ENCODE peak calls at places on chromosome 4, in five cellular contexts. C is neuronal stem cell, O is IMR-90, R is H9, H is mesendoderm. J is an unnamed sample.

GRCh38 chr4:188624370-188624769 is 485.1 kb downstream of the TRIML1 start:
- DNase-seq in C (no peak), O (no peak), R (no peak), H (no peak), J (no peak)

GRCh38 chr4:10765386-10765785 is 80.8 kb upstream of the CLNK start:
- DNase-seq in C (no peak), O (no peak), R (no peak), H (no peak), J (peak)

GRCh38 chr4:159017323-159018036 is 85.4 kb upstream of the RAPGEF2 start:
- DNase-seq in C (no peak), O (no peak), R (no peak), H (no peak), J (no peak)

GRCh38 chr4:127410201-127410600 is 222.6 kb upstream of the INTU start:
- DNase-seq in C (no peak), O (no peak), R (no peak), H (no peak), J (no peak)

GRCh38 chr4:13329340-13329850 is 154.7 kb downstream of the RAB28 start:
- DNase-seq in C (no peak), O (no peak), R (no peak), H (no peak), J (no peak)

GRCh38 chr4:151013491-151013890 is 1.6 kb downstream of the LRBA start:
- DNase-seq in C (no peak), O (no peak), R (no peak), H (no peak), J (no peak)

GRCh38 chr4:61799794-61800193 is 599.7 kb downstream of the ADGRL3 start:
- DNase-seq in C (no peak), O (no peak), R (no peak), H (no peak), J (no peak)

GRCh38 chr4:7195138-7195510 is 2.8 kb downstream of the SORCS2 start:
- DNase-seq in C (no peak), O (no peak), R (peak), H (no peak), J (no peak)

GRCh38 chr4:152935661-152936445 is at the start of gene FHDC1:
- DNase-seq in C (peak), O (no peak), R (peak), H (peak), J (peak)

GRCh38 chr4:2910409-2910808 is 52.8 kb downstream of the NOP14 start:
- DNase-seq in C (no peak), O (no peak), R (no peak), H (peak), J (no peak)

GRCh38 chr4:114015444-114015899 is 36.0 kb upstream of the ARSJ start:
- DNase-seq in C (no peak), O (peak), R (no peak), H (no peak), J (no peak)

GRCh38 chr4:109263721-109264120 is 38.7 kb downstream of the COL25A1 start:
- DNase-seq in C (no peak), O (no peak), R (no peak), H (no peak), J (no peak)

GRCh38 chr4:58807843-58808605 is 1697.8 kb upstream of the IGFBP7 start:
- DNase-seq in C (no peak), O (no peak), R (no peak), H (no peak), J (peak)

GRCh38 chr4:123833156-123833555 is 436.6 kb downstream of the SPRY1 start:
- DNase-seq in C (no peak), O (peak), R (no peak), H (no peak), J (no peak)

DNA sequence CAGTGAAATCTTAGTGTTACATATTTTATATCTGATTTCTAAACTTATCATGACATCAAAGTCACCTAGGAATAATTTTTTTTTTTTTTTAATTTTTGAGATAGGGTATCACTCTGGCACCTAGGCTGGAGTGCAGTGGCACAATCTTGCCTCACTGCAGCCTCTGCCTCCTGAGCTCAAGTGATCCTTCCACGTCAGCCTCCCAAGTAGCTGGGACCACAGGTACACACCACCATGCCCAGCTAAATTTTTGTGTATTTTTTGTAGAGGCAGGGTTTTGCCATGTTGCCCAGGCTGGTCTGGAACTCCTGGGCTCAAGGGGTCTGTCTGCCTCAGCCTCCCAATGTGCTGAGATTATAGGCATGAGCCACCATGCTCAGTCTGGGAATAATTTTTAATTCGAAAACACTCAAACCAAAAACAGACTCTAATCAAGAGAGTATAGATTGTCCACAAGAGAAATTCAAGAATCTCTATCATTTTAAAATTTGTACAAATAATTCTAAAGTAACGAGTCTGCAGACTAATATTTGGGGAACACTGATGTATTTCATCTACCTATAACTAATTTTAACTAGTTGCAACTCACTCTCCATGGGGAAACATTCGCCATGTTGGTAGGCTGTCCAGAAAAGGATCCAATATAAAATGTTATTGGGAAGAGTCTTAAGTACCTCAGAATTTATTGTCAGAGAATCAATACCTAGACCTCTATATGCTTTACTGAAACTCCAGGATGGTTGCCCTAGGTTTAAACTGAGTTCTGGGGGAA is 3.4 kb downstream of the SLC7A11 start:
- DNase-seq in C (no peak), O (no peak), R (no peak), H (no peak), J (no peak)
- H4K8ac ChIP-seq in C (no peak), O (peak), R (no peak), H (no peak), J (no peak)

DNA sequence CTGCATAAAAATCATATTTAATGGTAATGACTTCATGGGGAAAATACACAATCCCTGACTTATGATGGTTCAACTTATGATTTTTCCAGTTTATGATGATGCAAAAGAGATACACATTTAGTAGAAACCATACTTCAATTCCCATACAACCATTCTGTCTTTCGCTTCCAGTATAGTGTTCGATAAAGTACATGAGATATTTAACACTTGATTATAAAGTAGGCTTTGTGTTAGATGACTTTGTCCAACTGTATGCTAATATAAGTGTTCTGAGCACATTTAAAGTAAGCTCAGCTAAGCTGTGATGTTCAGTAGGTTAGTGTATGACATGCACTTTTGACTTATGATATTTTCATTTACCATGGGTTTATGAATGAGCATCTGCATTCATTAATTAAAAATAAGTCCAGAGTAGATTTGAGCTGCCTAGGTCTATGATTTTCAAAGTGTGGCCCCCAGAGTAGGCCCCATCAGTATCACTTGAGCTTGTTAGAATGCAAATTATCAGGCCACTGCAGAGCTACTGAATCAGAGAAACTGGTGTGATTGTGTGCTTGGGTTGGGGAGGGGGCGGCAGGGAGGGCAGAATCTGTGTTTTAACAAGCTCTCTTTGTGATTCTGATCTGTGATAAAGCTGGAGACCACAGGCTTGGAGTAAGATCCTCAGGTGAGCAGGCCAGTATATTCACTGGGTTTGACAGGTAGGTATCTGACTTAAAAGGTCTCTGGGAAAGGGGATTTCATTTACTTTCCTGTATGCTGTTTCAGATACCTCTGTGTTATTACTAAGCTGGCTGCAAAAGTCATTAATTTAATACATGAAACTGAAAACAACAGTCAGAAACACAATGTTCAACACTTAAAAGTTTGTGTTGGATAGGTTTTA is 8.4 kb downstream of the ATP10D start:
- DNase-seq in C (no peak), O (no peak), R (no peak), H (no peak), J (no peak)
- H3K18ac ChIP-seq in C (no peak), O (no peak), R (no peak), H (no peak), J (no peak)

GRCh38 chr4:168589154-168589553 is 92.3 kb downstream of the PALLD start:
- DNase-seq in C (no peak), O (peak), R (no peak), H (no peak), J (peak)
- H4K8ac ChIP-seq in C (no peak), O (no peak), R (no peak), H (no peak), J (no peak)

GRCh38 chr4:70902577-70903281 is 560 bp downstream of the MOB1B start:
- DNase-seq in C (peak), O (peak), R (no peak), H (peak), J (no peak)
- H3K18ac ChIP-seq in C (peak), O (peak), R (no peak), H (peak), J (peak)

GRCh38 chr4:8746523-8747466 is 124.8 kb downstream of the HMX1 start:
- DNase-seq in C (no peak), O (no peak), R (peak), H (no peak), J (no peak)
- H4K8ac ChIP-seq in C (no peak), O (no peak), R (peak), H (no peak), J (no peak)

DNA sequence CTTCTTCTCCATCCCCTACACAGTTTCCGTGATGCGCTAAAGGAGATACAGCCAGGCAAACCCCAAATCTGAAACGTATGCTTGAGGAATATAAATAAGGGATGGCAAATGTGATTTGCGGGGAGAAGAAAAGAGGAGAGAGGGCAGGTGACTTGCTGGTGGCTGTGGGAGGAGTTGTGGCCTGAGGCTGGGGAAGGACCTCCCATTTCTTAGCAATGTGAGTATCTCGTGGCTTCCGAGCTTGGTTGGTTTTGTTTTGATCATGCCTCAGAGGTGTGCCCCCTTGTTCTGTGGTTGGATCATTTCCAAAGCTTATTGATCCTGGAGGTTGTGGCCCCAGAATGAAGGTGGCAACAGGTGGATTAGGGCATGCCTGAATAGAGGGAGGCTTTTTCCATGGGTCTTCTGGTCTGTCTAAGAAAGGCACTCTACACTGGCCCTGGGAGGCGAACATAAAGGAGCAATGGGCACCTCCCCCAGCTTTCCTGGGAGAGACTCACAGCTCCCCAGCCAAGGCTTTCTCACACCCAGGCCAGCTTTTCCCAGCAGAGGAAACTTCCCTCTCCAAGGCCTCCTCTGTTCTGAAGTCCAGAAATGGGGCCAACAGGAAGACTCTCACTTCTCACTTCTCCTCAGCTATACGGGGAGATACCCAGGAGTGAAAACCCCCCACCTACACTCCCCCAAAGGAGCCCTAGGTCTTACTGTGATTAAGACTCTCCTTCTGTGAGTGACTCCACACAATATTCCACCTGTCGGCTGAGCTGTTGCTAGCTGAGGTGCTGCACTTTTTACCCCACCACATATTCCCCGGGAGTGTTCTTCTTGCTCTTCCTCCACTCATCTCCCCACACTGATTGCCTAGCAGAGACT is 40.0 kb downstream of the C4orf51 start:
- DNase-seq in C (no peak), O (no peak), R (no peak), H (no peak), J (no peak)
- H3K18ac ChIP-seq in C (peak), O (no peak), R (no peak), H (peak), J (no peak)

GRCh38 chr4:8278009-8278395 is 8.4 kb downstream of the HTRA3 start:
- DNase-seq in C (no peak), O (peak), R (no peak), H (no peak), J (no peak)
- H4K8ac ChIP-seq in C (no peak), O (peak), R (no peak), H (no peak), J (no peak)

DNA sequence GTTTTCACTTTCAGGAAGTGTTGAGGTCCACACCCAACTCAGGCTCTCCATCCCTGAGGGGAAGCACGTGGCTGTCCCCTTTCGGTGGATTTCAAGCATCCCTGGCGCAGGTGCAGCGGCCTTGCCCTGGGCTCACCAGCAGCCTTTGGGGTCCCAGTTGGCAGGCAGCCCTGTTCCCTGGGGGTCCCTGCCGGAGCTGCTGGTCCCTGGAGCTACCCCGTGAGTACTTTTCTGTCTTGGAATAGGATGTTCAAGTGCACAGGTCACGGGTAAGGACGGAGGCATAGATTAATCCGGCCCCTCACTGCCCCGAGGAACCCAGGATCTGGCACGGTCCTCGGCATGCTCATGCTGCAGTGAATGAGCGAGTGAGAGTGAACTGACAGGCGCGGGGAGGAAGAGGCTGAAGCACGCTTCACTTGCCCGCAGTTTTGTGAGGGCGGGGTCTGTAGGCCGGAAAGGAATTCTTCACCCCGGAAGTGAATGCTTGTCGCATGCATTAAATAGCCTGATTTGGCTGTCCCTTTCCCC is 117.2 kb upstream of the FAT1 start:
- DNase-seq in C (no peak), O (no peak), R (no peak), H (no peak), J (no peak)
- H3K18ac ChIP-seq in C (peak), O (peak), R (no peak), H (no peak), J (no peak)

DNA sequence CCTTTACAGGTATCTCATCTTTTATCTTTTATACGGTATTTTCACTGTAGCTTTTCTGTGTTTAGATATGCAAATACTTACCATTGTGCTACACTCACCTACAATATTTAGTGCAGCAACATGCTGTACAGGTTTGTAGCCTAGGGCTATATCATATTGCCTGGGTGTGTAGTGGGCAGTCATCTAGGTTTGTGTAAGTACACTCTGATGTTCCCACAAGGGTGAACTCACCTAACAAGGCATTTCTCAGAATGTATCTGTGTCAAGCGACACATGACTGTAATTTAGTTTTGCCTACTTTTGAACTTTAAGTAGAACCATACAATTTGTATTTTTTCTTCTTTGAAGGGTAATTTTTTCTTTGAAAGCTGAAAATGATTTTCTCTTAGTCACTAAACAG is 54.2 kb upstream of the SLC10A4 start:
- DNase-seq in C (no peak), O (no peak), R (no peak), H (no peak), J (no peak)
- H4K8ac ChIP-seq in C (no peak), O (no peak), R (no peak), H (no peak), J (no peak)

J was measured in trophoblast cell.